ENCODE peak calls at places on chromosome 22, in ten cellular contexts. M is PC-3; K is left ventricle myocardium inferior; D is CD4-positive, alpha-beta memory T cell; I is tibial artery; S is CD8-positive, alpha-beta T cell; F is transverse colon; L is heart right ventricle; O is stomach; P is ovary. N is an unnamed sample.

GRCh38 chr22:47041201-47042115 is 279.0 kb downstream of the TBC1D22A start:
- DNase-seq in K (no peak), F (no peak), D (no peak), S (no peak), M (no peak), I (no peak), L (peak; percentile 2), O (no peak), P (no peak), N (peak; percentile 34)

GRCh38 chr22:37043214-37043827 is 8.2 kb upstream of the KCTD17 start:
- DNase-seq in K (no peak), L (peak; percentile 2), M (no peak), P (no peak), S (no peak), I (no peak), D (no peak), O (no peak), F (no peak), N (no peak)

GRCh38 chr22:49789289-49790141 is 38.2 kb downstream of the BRD1 start:
- DNase-seq in L (peak; percentile 56), M (no peak), K (peak; percentile 65), P (peak; percentile 57), I (peak; percentile 57), O (no peak), D (peak; percentile 31), S (peak; percentile 73), F (peak; percentile 31), N (no peak)

GRCh38 chr22:29994027-29994715 is 86.1 kb upstream of the HORMAD2 start:
- DNase-seq in P (no peak), F (no peak), K (no peak), L (no peak), D (no peak), M (peak; percentile 72), O (no peak), S (no peak), I (no peak), N (no peak)

GRCh38 chr22:29071261-29072045 is 1.4 kb upstream of the KREMEN1 start:
- DNase-seq in K (no peak), M (peak; percentile 20), S (peak; percentile 27), L (peak; percentile 51), F (peak; percentile 75), I (no peak), P (peak; percentile 54), D (peak; percentile 34), O (peak; percentile 65), N (peak; percentile 56)

GRCh38 chr22:45208993-45209838 is 31.5 kb downstream of the KIAA0930 start:
- DNase-seq in O (no peak), I (peak; percentile 61), M (peak; percentile 46), F (no peak), P (no peak), D (peak; percentile 6), L (peak; percentile 21), S (peak; percentile 33), K (no peak), N (peak; percentile 55)

GRCh38 chr22:21449531-21450319 is 17.5 kb upstream of the TMEM191C start:
- DNase-seq in P (peak; percentile 10), O (peak; percentile 19), M (no peak), L (no peak), I (peak; percentile 7), K (no peak), S (no peak), F (no peak), D (no peak), N (peak; percentile 68)

GRCh38 chr22:29587938-29588699 is 7.2 kb upstream of the NIPSNAP1 start:
- DNase-seq in D (no peak), K (no peak), F (no peak), O (no peak), I (no peak), S (no peak), L (no peak), M (peak; percentile 67), P (no peak), N (no peak)

GRCh38 chr22:35033635-35034296 is 32.2 kb upstream of the ISX start:
- DNase-seq in S (no peak), O (no peak), L (no peak), D (no peak), K (no peak), M (no peak), I (no peak), F (no peak), P (no peak), N (no peak)

GRCh38 chr22:42902875-42903510 is 45.9 kb upstream of the ARFGAP3 start:
- DNase-seq in F (peak; percentile 38), M (no peak), S (no peak), D (no peak), I (no peak), P (peak; percentile 51), O (no peak), L (no peak), K (no peak), N (no peak)

GRCh38 chr22:45217345-45217744 is 23.3 kb downstream of the KIAA0930 start:
- DNase-seq in K (no peak), M (no peak), O (no peak), S (no peak), I (no peak), F (no peak), P (no peak), L (no peak), D (no peak), N (no peak)

GRCh38 chr22:45842141-45842831 is 134.7 kb downstream of the WNT7B start:
- DNase-seq in F (no peak), D (no peak), O (no peak), P (no peak), K (no peak), I (no peak), M (no peak), S (no peak), L (no peak), N (no peak)

GRCh38 chr22:26679003-26679629 is 21.7 kb downstream of the MIAT start:
- DNase-seq in F (peak; percentile 80), S (peak; percentile 56), P (peak; percentile 79), L (peak; percentile 71), M (peak; percentile 76), K (peak; percentile 66), I (peak; percentile 77), O (peak; percentile 78), D (peak; percentile 59), N (peak; percentile 88)

GRCh38 chr22:23107487-23108323 is 34.1 kb downstream of the RSPH14 start:
- DNase-seq in P (no peak), O (no peak), S (no peak), K (no peak), L (no peak), I (no peak), F (peak; percentile 38), M (no peak), D (no peak), N (no peak)

GRCh38 chr22:50299724-50300619 is 7.5 kb downstream of the PLXNB2 start:
- DNase-seq in L (peak; percentile 44), F (peak; percentile 88), S (no peak), M (no peak), K (peak; percentile 49), P (no peak), O (peak; percentile 72), I (no peak), D (no peak), N (no peak)

GRCh38 chr22:33524511-33525270 is 395.6 kb downstream of the LARGE1 start:
- DNase-seq in S (no peak), L (no peak), K (no peak), D (no peak), F (no peak), P (no peak), O (no peak), M (no peak), I (no peak), N (no peak)
- H3K9me3 ChIP-seq in S (no peaks in the 10 kb centered on the region), L (peaks cover 6% of the 10 kb centered on the region), K (peaks cover 6% of the 10 kb centered on the region), D (no peaks in the 10 kb centered on the region), F (no peaks in the 10 kb centered on the region), P (no peaks in the 10 kb centered on the region), O (peaks cover 6% of the 10 kb centered on the region), M (no peaks in the 10 kb centered on the region), I (no peaks in the 10 kb centered on the region), N (peaks cover 4% of the 10 kb centered on the region)

GRCh38 chr22:32987081-32987631 is 71.0 kb downstream of the SYN3 start:
- DNase-seq in I (no peak), D (no peak), S (no peak), L (no peak), M (no peak), K (no peak), F (no peak), O (no peak), P (no peak), N (no peak)

GRCh38 chr22:32986773-32987050 is 71.5 kb downstream of the SYN3 start:
- DNase-seq in P (no peak), I (no peak), S (no peak), O (no peak), K (no peak), L (no peak), F (no peak), M (no peak), D (no peak), N (no peak)

GRCh38 chr22:32991353-32992115 is 66.6 kb downstream of the SYN3 start:
- DNase-seq in L (peak; percentile 52), O (no peak), D (no peak), I (peak; percentile 79), P (no peak), F (no peak), S (no peak), K (peak; percentile 46), M (no peak), N (no peak)

GRCh38 chr22:32990187-32990586 is 68.0 kb downstream of the SYN3 start:
- DNase-seq in F (no peak), S (no peak), K (no peak), L (no peak), O (no peak), P (no peak), M (no peak), I (no peak), D (no peak), N (no peak)

GRCh38 chr22:32985899-32986772 is 72.0 kb downstream of the SYN3 start:
- DNase-seq in L (no peak), K (peak; percentile 51), M (peak; percentile 23), I (peak; percentile 79), S (no peak), O (peak; percentile 58), D (peak; percentile 17), P (peak; percentile 83), F (peak; percentile 67), N (peak; percentile 69)
- H3K4me1 ChIP-seq in L (no peaks in the 10 kb centered on the region), K (peaks cover 10% of the 10 kb centered on the region), M (no peaks in the 10 kb centered on the region), I (no peaks in the 10 kb centered on the region), S (no peaks in the 10 kb centered on the region), O (no peaks in the 10 kb centered on the region), D (no peaks in the 10 kb centered on the region), P (no peaks in the 10 kb centered on the region), F (peaks cover 3% of the 10 kb centered on the region), N (no peaks in the 10 kb centered on the region)

GRCh38 chr22:38713921-38714320 is 8.2 kb downstream of the GTPBP1 start:
- DNase-seq in K (no peak), D (no peak), S (no peak), L (no peak), F (no peak), P (no peak), M (no peak), O (peak; percentile 17), I (no peak), N (no peak)
- H3K27ac ChIP-seq in K (no peak overlapping the region), D (no peak overlapping the region), S (no peak overlapping the region), L (no peak overlapping the region), F (no peak overlapping the region), P (no peak overlapping the region), M (no peak overlapping the region), O (no peak overlapping the region), I (no peak overlapping the region), N (no peak overlapping the region)

DNA sequence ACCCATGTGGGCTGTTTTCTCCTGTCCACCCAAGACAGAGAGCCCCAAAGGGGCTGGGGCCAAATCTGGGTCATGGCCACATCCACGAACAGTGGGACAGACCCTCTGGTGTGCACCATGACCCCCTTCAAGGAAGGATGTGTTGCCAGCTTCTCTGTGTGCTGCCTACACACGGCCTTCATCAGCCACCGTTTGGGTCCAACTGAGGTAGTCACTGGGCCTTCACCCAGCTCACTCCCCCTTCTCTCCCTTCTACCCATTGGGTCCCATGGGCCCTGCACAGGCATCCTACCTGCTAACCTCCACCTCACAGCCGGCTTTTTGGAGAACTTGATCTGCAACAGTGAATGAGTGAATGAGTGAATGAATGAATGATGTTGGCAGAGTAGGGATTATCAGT is 1484.9 kb downstream of the BRD1 start:
- DNase-seq in F (no peak), L (no peak), M (no peak), P (no peak), O (no peak), D (no peak), S (no peak), I (no peak), K (no peak), N (peak; percentile 38)
- H3K9me3 ChIP-seq in F (no peaks in the 10 kb centered on the region), L (no peaks in the 10 kb centered on the region), M (no peaks in the 10 kb centered on the region), P (no peaks in the 10 kb centered on the region), O (no peaks in the 10 kb centered on the region), D (no peaks in the 10 kb centered on the region), S (no peaks in the 10 kb centered on the region), I (no peaks in the 10 kb centered on the region), K (no peaks in the 10 kb centered on the region), N (no peaks in the 10 kb centered on the region)

N was measured in aorta.